ENCODE peak calls at places on chromosomes 5 and 9, in nine cellular contexts. Z is body of pancreas; H is HL-60; A is adrenal gland; M is uterus; G is endothelial cell; I is cardiac muscle cell; Q is CD8-positive, alpha-beta T cell; X is GM12865. N is an unnamed sample.

GRCh38 chr5:80481019-80481893 is 6.6 kb upstream of the FAM151B start:
- DNase-seq in H (peak; percentile 43), G (peak; percentile 27), M (no peak), A (peak; percentile 54), I (peak; percentile 78), X (peak; percentile 76), Z (peak; percentile 43), Q (peak; percentile 7), N (no peak)

GRCh38 chr5:153749941-153750340 is 259.5 kb downstream of the GRIA1 start:
- DNase-seq in H (no peak), I (no peak), G (no peak), Z (no peak), A (no peak), X (no peak), M (no peak), Q (no peak), N (no peak)

GRCh38 chr9:137254624-137255447 is at the start of gene NELFB:
- DNase-seq in H (peak; percentile 90), Z (peak; percentile 92), I (peak; percentile 93), M (peak; percentile 95), A (peak; percentile 91), Q (peak; percentile 97), X (peak; percentile 94), G (peak; percentile 90), N (peak; percentile 98)

GRCh38 chr9:16154570-16155078 is 601.8 kb downstream of the CCDC171 start:
- DNase-seq in G (peak; percentile 74), Z (peak; percentile 43), Q (peak; percentile 14), X (peak; percentile 69), I (peak; percentile 49), A (no peak), M (no peak), H (no peak), N (no peak)

GRCh38 chr5:75948441-75948840 is 134.7 kb upstream of the SV2C start:
- DNase-seq in A (no peak), Q (no peak), X (no peak), G (no peak), H (peak; percentile 1), M (no peak), I (no peak), Z (no peak), N (no peak)

GRCh38 chr5:104186510-104186909 is 623.9 kb upstream of the NUDT12 start:
- DNase-seq in Q (no peak), X (no peak), H (no peak), Z (no peak), M (no peak), A (no peak), I (no peak), G (no peak), N (no peak)

GRCh38 chr9:109001275-109001676 is 12.0 kb downstream of the CTNNAL1 start:
- DNase-seq in Q (no peak), G (no peak), I (peak; percentile 66), A (no peak), X (no peak), H (no peak), Z (no peak), M (no peak), N (no peak)

GRCh38 chr5:174319551-174319950 is 274.0 kb downstream of the NSG2 start:
- DNase-seq in H (no peak), Z (no peak), I (no peak), M (no peak), X (no peak), G (no peak), Q (no peak), A (no peak), N (no peak)

GRCh38 chr5:149551227-149552037 is at the start of gene CSNK1A1:
- DNase-seq in A (peak; percentile 98), X (peak; percentile 99), I (peak; percentile 99), Q (peak; percentile 99), M (peak; percentile 99), H (peak; percentile 98), Z (peak; percentile 99), G (peak; percentile 98), N (peak; percentile 99)

GRCh38 chr5:170603578-170604565 is 100.1 kb downstream of the KCNIP1 start:
- DNase-seq in Q (no peak), I (peak; percentile 57), H (peak; percentile 45), G (peak; percentile 82), Z (peak; percentile 34), M (peak; percentile 27), A (peak; percentile 83), X (peak; percentile 48), N (no peak)

GRCh38 chr9:34993502-34994428 is 4.2 kb downstream of the DNAJB5 start:
- DNase-seq in G (no peak), X (peak; percentile 54), Q (no peak), M (peak; percentile 86), H (no peak), A (peak; percentile 75), I (peak; percentile 92), Z (peak; percentile 40), N (no peak)

GRCh38 chr5:173395933-173396308 is 67.7 kb upstream of the STC2 start:
- DNase-seq in I (no peak), M (no peak), G (no peak), Q (no peak), X (no peak), Z (no peak), A (no peak), H (no peak), N (no peak)

GRCh38 chr9:74218374-74219063 is 278.6 kb upstream of the RORB start:
- DNase-seq in X (no peak), Q (no peak), Z (no peak), G (no peak), I (no peak), H (no peak), M (no peak), A (no peak), N (no peak)

GRCh38 chr5:16713386-16713928 is 96.7 kb upstream of the RETREG1 start:
- DNase-seq in H (no peak), M (no peak), Z (no peak), Q (no peak), A (no peak), X (no peak), I (peak; percentile 74), G (peak; percentile 70), N (no peak)

GRCh38 chr5:4099401-4099800 is 503.8 kb downstream of the IRX1 start:
- DNase-seq in X (no peak), I (no peak), Z (no peak), Q (no peak), H (no peak), A (no peak), G (no peak), M (no peak), N (no peak)

GRCh38 chr9:93130861-93131481 is 3.1 kb downstream of the NINJ1 start:
- DNase-seq in Z (peak; percentile 59), X (no peak), M (no peak), H (no peak), A (peak; percentile 72), Q (no peak), G (peak; percentile 59), I (no peak), N (peak; percentile 66)

GRCh38 chr5:105133087-105133486 is 1570.5 kb upstream of the NUDT12 start:
- DNase-seq in H (no peak), Z (no peak), I (no peak), Q (no peak), G (no peak), M (no peak), X (no peak), A (no peak), N (no peak)

GRCh38 chr9:134358026-134358967 is 32.0 kb downstream of the RXRA start:
- DNase-seq in A (peak; percentile 75), Q (no peak), X (no peak), G (no peak), M (no peak), Z (peak; percentile 41), I (peak; percentile 46), H (peak; percentile 61), N (no peak)

DNA sequence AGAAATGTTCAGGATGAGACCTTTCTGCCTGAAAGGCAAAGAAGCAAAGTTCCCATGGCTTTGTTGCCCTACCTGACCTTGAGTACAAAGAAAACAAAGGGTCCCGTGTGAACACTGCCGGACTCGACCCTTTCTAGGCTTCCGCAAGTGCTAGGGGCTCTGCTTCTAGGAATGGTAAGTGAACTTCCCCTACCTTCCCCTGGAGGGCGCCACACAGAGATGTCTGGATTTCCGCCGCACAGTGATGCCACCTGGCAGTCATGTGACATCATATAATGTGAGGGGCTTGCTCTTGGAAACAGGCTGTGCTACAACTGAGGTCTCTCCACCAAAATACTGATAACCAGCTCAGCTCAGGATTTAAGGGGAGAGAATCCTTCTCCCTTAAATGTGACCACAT is 56.6 kb downstream of the HSD17B3 start:
- DNase-seq in X (no peak), H (no peak), I (no peak), Z (no peak), A (no peak), G (no peak), M (no peak), Q (no peak), N (no peak)
- TF ChIP-seq CTCF in X (peak; percentile 27), H (no peak), I (no peak), Z (no peak), A (no peak), G (peak; percentile 25), M (no peak), Q (peak; percentile 20), N (peak; percentile 58)

DNA sequence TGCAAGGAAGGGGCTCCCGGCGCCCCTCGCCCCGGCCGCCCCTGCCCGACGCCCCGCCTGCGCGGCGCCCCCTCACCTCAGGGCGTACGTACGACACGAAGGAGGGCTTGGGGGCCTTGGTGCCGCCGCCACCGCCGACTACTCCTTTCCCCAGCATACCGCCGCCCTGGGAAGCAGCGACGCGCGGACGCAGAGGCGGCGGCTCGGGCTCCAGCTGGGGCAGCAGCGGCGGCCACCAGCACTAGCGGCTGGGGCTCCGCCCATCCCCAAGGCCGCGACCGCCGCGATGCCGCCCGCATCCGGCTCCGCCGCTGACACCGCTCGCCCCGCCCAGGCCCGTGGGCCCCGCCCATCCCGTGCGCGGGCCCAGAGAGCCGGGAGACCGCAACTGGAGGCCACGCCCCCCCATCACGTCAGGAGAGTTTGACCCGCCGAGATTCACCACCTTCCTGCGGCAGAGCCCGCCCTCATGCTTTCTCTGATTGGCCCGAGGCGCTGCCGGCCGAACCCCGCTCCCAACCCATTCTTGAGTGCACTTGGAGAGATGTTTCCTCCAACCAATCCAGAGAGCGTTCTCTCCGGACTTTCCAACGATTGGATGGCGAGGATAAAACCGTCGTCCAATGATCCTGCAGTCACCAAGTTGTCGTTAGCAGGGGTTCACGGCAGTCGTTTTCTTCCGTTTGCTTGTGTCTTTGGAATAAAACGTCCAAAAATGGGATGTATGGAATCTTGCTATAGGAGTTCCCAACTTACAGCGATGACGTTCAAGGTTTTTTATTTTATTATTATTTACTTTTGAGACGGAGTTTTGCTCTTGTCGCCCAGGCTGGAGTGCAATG is at the start of gene MTMR12:
- DNase-seq in I (peak; percentile 100), Z (peak; percentile 100), X (peak; percentile 100), M (peak; percentile 100), Q (peak; percentile 100), H (peak; percentile 100), A (peak; percentile 100), G (peak; percentile 99), N (peak; percentile 99)
- TF ChIP-seq CTCF in I (no peak), Z (no peak), X (no peak), M (peak; percentile 4), Q (no peak), H (no peak), A (no peak), G (no peak), N (no peak)

GRCh38 chr9:101453776-101454570 is 18.4 kb upstream of the ALDOB start:
- DNase-seq in X (no peak), Q (no peak), Z (no peak), H (no peak), M (no peak), I (no peak), A (peak; percentile 29), G (no peak), N (no peak)
- TF ChIP-seq CTCF in X (no peak), Q (no peak), Z (no peak), H (no peak), M (no peak), I (no peak), A (no peak), G (no peak), N (no peak)

GRCh38 chr5:139301766-139302499 is 8.4 kb downstream of the MATR3 start:
- DNase-seq in I (no peak), M (no peak), X (no peak), Z (no peak), H (no peak), G (no peak), A (no peak), Q (no peak), N (no peak)
- TF ChIP-seq CTCF in I (no peak), M (no peak), X (no peak), Z (no peak), H (no peak), G (no peak), A (no peak), Q (no peak), N (no peak)

N was measured in type B pancreatic cell.